ENCODE peak calls at places on chromosomes 7 and 10, in four cellular contexts. B, O, F and C are unnamed samples.

GRCh38 chr10:72816565-72816964 is 77.0 kb upstream of the OIT3 start:
- DNase-seq in B (no peak), O (no peak), F (no peak), C (peak; percentile 26)

GRCh38 chr10:121654021-121654545 is 55.8 kb upstream of the FGFR2 start:
- DNase-seq in O (no peak), F (no peak), B (no peak), C (no peak)

GRCh38 chr10:17784701-17785100 is 24.4 kb upstream of the MRC1 start:
- DNase-seq in O (no peak), F (no peak), B (no peak), C (no peak)

GRCh38 chr10:86671419-86671818 is 3.1 kb downstream of the LDB3 start:
- DNase-seq in O (no peak), F (no peak), B (no peak), C (no peak)

GRCh38 chr7:18356195-18356645 is 139.3 kb upstream of the HDAC9 start:
- DNase-seq in O (no peak), B (peak; percentile 28), F (peak; percentile 27), C (peak; percentile 8)

GRCh38 chr10:129605986-129606518 is 139.0 kb downstream of the MGMT start:
- DNase-seq in F (no peak), B (no peak), O (no peak), C (no peak)

GRCh38 chr10:50624866-50625491 is 1.2 kb upstream of the SGMS1 start:
- DNase-seq in F (peak; percentile 92), O (peak; percentile 36), B (peak; percentile 86), C (peak; percentile 81)

GRCh38 chr10:62278461-62278910 is 9.8 kb upstream of the RTKN2 start:
- DNase-seq in O (no peak), F (no peak), B (no peak), C (no peak)

GRCh38 chr10:79069325-79070090 is 742 bp downstream of the ZMIZ1 start:
- DNase-seq in B (peak; percentile 29), F (peak; percentile 66), O (no peak), C (no peak)

GRCh38 chr10:92590623-92591549 is 2.0 kb upstream of the KIF11 start:
- DNase-seq in O (peak; percentile 27), F (peak; percentile 71), B (peak; percentile 77), C (peak; percentile 72)

GRCh38 chr7:86968618-86969017 is 90.8 kb downstream of the ELAPOR2 start:
- DNase-seq in F (no peak), O (no peak), B (no peak), C (no peak)

GRCh38 chr7:100357131-100357561 is 771 bp upstream of the PILRB start:
- DNase-seq in F (no peak), O (no peak), B (no peak), C (no peak)

GRCh38 chr7:45447296-45447695 is 126.9 kb upstream of the ADCY1 start:
- DNase-seq in O (no peak), B (no peak), F (no peak), C (no peak)

GRCh38 chr10:125411724-125412123 is 251.4 kb upstream of the CTBP2 start:
- DNase-seq in O (no peak), B (no peak), F (no peak), C (no peak)

GRCh38 chr10:90306187-90306586 is 551.7 kb downstream of the HTR7 start:
- DNase-seq in B (peak; percentile 57), O (no peak), F (no peak), C (no peak)

GRCh38 chr10:103719036-103719435 is 136.3 kb downstream of the SH3PXD2A start:
- DNase-seq in B (no peak), O (no peak), F (no peak), C (no peak)

GRCh38 chr7:15929406-15929805 is 242.9 kb upstream of the MEOX2 start:
- DNase-seq in B (no peak), F (no peak), O (no peak), C (no peak)

GRCh38 chr7:150811-151221 is 41.6 kb upstream of the FAM20C start:
- DNase-seq in O (no peak), B (no peak), F (no peak), C (no peak)

GRCh38 chr7:22137026-22137425 is 191.3 kb upstream of the CDCA7L start:
- DNase-seq in O (no peak), B (no peak), F (no peak), C (no peak)

GRCh38 chr10:132254841-132255240 is 52.9 kb downstream of the STK32C start:
- DNase-seq in F (no peak), B (no peak), O (no peak), C (no peak)

GRCh38 chr7:51471199-51472016 is 154.8 kb upstream of the COBL start:
- DNase-seq in B (no peak), F (no peak), O (no peak), C (no peak)

GRCh38 chr7:35787925-35788324 is 12.9 kb upstream of the SEPTIN7 start:
- DNase-seq in O (no peak), B (no peak), F (no peak), C (no peak)

GRCh38 chr10:964988-965417 is 23.2 kb upstream of the GTPBP4 start:
- DNase-seq in F (no peak), O (no peak), B (no peak), C (no peak)

GRCh38 chr10:28991738-28992270 is 297.1 kb upstream of the LYZL1 start:
- DNase-seq in F (peak; percentile 73), B (peak; percentile 82), O (peak; percentile 17), C (peak; percentile 50)

GRCh38 chr7:73626814-73627213 is 2.5 kb upstream of the MLXIPL start:
- DNase-seq in O (no peak), B (no peak), F (no peak), C (no peak)

GRCh38 chr7:151060113-151060415 is 675 bp downstream of the SLC4A2 start:
- DNase-seq in B (no peak), O (no peak), F (no peak), C (no peak)

GRCh38 chr7:151059362-151060112 is at the start of gene SLC4A2:
- DNase-seq in F (peak; percentile 98), O (no peak), B (peak; percentile 76), C (peak; percentile 50)

GRCh38 chr7:151062111-151062398 is 2.7 kb downstream of the SLC4A2 start:
- DNase-seq in B (no peak), F (no peak), O (no peak), C (no peak)

GRCh38 chr7:151061241-151062110 is 2.1 kb downstream of the SLC4A2 start:
- DNase-seq in B (peak; percentile 60), F (peak; percentile 71), O (no peak), C (no peak)

DNA sequence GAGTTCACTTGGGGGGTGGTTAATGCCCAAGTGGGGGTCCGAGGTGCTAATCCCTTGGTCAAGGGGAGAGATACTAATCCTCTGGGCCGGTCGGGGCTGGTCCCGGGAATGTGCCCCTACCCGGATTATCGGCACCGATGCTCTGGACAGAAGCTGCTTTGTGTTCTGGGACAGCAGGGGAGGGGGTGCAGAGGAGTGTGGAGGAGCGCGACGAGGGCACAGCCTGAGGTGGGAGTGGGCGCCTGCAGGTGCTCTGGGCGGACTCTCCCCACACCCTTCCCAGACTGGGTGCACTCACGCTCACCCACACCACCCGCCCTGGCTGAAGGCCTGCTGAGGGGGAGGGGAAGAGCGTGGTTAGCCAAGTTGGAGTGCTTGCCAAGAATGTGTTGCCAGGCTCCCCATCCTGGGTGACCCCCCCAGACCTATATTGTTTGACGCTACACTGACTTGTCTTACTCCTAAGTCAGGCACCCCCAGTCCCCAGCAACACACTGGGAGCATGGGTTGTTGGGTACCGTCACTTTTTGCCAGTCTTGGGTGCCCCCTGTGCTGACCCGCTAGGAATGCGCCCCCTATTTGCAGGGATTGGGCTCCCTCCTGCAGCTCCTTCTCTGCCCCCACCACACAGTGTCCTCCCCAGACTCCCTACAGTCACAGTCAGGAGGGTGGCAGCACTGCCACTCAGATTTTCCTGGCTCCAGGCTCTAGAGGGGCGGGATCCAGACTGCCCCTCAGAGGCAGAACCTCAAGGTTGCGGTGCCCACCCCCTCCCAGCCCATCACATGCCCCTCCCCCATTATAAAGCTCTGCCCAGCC is 1.2 kb downstream of the SLC4A2 start:
- DNase-seq in B (peak; percentile 89), F (no peak), O (no peak), C (peak; percentile 42)
- TF ChIP-seq RNF2 in B (no peak), F (no peak), O (no peak), C (no peak)

DNA sequence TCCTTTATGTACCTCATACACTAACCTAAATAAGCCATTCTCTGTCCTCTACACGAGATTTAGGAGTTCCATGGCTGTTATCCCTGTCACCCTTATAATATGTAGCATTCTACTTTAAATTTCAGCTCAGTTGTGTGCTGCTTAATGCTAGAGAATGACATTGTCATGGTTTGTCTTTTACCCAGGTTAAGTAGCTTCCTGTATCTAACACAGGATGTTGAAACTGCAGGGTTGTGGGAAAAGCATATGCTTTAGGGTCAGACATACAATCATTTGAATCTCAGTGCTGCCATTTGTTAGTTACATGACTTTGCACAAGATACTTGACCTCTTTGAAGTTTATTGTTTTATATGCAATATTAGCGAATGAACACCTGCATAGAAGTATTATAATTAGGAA is 235.1 kb upstream of the CACNA2D1 start:
- DNase-seq in O (no peak), B (no peak), F (no peak), C (no peak)
- TF ChIP-seq MAFK in O (no peak), B (no peak), F (no peak), C (no peak)

GRCh38 chr7:41466760-41467384 is 236.0 kb downstream of the INHBA start:
- DNase-seq in O (no peak), F (no peak), B (no peak), C (peak; percentile 3)
- TF ChIP-seq RNF2 in O (no peak), F (no peak), B (no peak), C (no peak)

DNA sequence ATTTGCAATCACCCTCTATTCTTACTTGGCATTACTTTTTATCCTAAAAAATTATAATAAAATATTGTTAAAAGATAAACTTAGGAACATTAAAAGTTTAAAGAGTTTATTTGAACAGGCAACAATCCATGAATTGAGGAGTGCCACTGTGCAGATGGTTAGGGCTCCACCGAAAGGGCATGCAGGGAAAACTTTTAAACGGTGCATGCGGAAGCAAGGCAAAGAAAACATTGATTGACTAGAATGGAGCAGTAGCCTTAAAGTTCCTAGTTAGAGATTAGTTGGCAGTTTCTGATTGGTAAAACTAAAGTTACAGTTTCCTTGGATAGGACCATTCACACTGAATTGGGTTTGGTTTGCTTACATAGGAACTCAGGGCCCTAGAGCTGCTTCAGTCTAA is 17.3 kb downstream of the CC2D2B start:
- DNase-seq in B (no peak), F (no peak), O (no peak), C (no peak)
- TF ChIP-seq MAFK in B (no peak), F (no peak), O (no peak), C (no peak)

DNA sequence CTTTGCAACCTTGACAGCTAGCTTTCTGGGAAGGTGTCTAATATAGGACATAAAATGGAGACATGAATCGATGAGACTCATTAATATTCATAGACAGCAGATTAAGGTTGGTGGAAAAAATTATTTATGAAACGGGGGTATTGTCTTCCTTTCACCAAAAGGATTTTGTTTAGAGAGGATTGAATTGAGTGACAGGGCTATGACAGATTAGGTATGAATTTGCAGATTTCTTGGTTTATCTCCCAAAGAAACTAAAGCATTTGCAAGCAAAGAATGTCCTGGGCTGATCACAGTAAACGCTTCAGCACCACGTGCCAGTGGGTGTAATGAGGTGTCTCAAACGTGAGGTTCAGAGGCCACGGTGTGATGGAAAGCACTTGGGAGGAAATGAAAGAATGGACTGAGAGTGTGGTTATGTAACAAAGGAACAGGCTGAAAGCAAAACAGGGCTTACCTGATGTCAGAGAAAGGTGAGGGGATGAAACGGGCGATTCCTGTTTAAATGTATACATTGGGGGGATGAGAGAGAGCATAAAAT is 329.2 kb upstream of the NPVF start:
- DNase-seq in F (no peak), B (no peak), O (no peak), C (no peak)
- TF ChIP-seq RNF2 in F (no peak), B (no peak), O (no peak), C (no peak)